ENCODE peak calls at places on chromosomes 2 and 18, in six cellular contexts. E is CD8-positive, alpha-beta T cell; N is HCT116; O is brain microvascular endothelial cell; T is PC-9; D is heart left ventricle. Q is an unnamed sample.

GRCh38 chr2:2484301-2484700 is 153.2 kb upstream of the MYT1L start:
- DNase-seq in E (no peak), N (no peak), O (no peak), T (no peak), D (no peak), Q (no peak)

GRCh38 chr2:217402622-217403383 is 542.9 kb upstream of the TNP1 start:
- DNase-seq in E (no peak), N (no peak), O (no peak), T (peak; percentile 55), D (no peak), Q (no peak)

GRCh38 chr18:49052891-49053644 is 102.3 kb upstream of the SMAD7 start:
- DNase-seq in E (peak; percentile 25), N (no peak), O (peak; percentile 99), T (peak; percentile 55), D (no peak), Q (no peak)

GRCh38 chr2:141508806-141509595 is 621.8 kb downstream of the LRP1B start:
- DNase-seq in E (no peak), N (no peak), O (no peak), T (no peak), D (no peak), Q (no peak)

GRCh38 chr2:219331560-219332213 is 857 bp downstream of the RESP18 start:
- DNase-seq in E (no peak), N (no peak), O (peak; percentile 18), T (peak; percentile 12), D (peak; percentile 38), Q (peak; percentile 3)

GRCh38 chr2:209549589-209549988 is 125.7 kb downstream of the MAP2 start:
- DNase-seq in E (no peak), N (no peak), O (no peak), T (no peak), D (no peak), Q (no peak)

GRCh38 chr2:109128466-109129355 is at the start of gene SH3RF3:
- DNase-seq in E (no peak), N (no peak), O (peak; percentile 36), T (peak; percentile 55), D (peak; percentile 65), Q (peak; percentile 7)

GRCh38 chr2:128692895-128693519 is 374.3 kb upstream of the HS6ST1 start:
- DNase-seq in E (no peak), N (no peak), O (no peak), T (no peak), D (no peak), Q (no peak)

GRCh38 chr2:236256601-236257000 is 7.6 kb downstream of the ASB18 start:
- DNase-seq in E (no peak), N (no peak), O (no peak), T (no peak), D (no peak), Q (no peak)

GRCh38 chr2:24203029-24203786 is 28.4 kb downstream of the FAM228A start:
- DNase-seq in E (no peak), N (no peak), O (no peak), T (no peak), D (no peak), Q (no peak)

GRCh38 chr18:76258209-76258608 is 236.8 kb downstream of the ZNF516 start:
- DNase-seq in E (no peak), N (no peak), O (no peak), T (no peak), D (no peak), Q (no peak)

GRCh38 chr2:236176417-236176816 is 8.2 kb upstream of the GBX2 start:
- DNase-seq in E (no peak), N (no peak), O (no peak), T (no peak), D (no peak), Q (no peak)

GRCh38 chr2:12006841-12007240 is 260.4 kb downstream of the LPIN1 start:
- DNase-seq in E (no peak), N (no peak), O (peak; percentile 44), T (peak; percentile 20), D (no peak), Q (no peak)

GRCh38 chr18:27033722-27034121 is 151.4 kb downstream of the CHST9 start:
- DNase-seq in E (no peak), N (no peak), O (no peak), T (no peak), D (no peak), Q (no peak)

GRCh38 chr2:62303818-62304217 is 107.9 kb downstream of the B3GNT2 start:
- DNase-seq in E (no peak), N (no peak), O (no peak), T (no peak), D (no peak), Q (no peak)

GRCh38 chr18:44895176-44895798 is 214.6 kb downstream of the SETBP1 start:
- DNase-seq in E (no peak), N (no peak), O (peak; percentile 55), T (peak; percentile 30), D (peak; percentile 40), Q (no peak)

GRCh38 chr2:215607790-215608189 is 171.9 kb upstream of the FN1 start:
- DNase-seq in E (no peak), N (no peak), O (no peak), T (no peak), D (no peak), Q (no peak)

DNA sequence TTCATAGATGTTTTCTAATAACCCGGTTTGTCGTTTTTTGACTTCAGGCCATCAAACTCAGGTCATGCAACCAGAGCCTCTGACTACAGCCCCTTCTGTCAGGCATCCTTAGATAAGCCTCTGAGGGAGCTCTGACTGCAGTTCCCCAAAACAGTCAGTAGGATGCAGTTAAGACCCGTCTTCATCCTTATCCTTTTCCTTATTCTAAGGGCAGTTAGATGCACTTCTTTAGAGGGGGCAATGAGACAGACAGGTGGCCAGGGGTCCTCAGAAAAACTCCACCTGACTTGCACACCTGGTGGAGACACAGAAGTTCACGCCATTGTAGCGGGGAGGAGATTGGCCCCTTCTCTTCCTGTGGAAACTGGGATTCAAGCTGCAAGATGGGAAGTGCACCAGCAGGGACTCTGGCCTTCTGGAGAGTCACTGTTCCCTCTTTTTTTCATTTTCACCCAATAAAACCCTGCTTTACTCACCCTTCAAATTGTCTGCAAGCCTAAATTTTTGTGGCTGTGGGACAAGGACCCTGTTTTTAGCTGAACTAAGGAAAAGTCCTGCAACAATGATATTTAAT is 104.8 kb upstream of the TFPI start:
- DNase-seq in E (no peak), N (peak; percentile 21), O (peak; percentile 44), T (no peak), D (no peak), Q (no peak)
- TF ChIP-seq CTCF in E (no peak), N (peak; percentile 57), O (peak; percentile 76), T (peak; percentile 44), D (peak; percentile 27), Q (no peak)

GRCh38 chr18:51028201-51028805 is 1.7 kb upstream of the SMAD4 start:
- DNase-seq in E (no peak), N (peak; percentile 16), O (no peak), T (peak; percentile 12), D (no peak), Q (no peak)
- H3K27ac ChIP-seq in E (no peak overlapping the region), N (no peak overlapping the region), O (no peak overlapping the region), T (peak overlapping the region; percentile 53), D (no peak overlapping the region), Q (no peak overlapping the region)

GRCh38 chr2:15559379-15559778 is 1.8 kb downstream of the NBAS start:
- DNase-seq in E (no peak), N (no peak), O (no peak), T (no peak), D (no peak), Q (no peak)
- H3K27me3 ChIP-seq in E (no peaks in the 10 kb centered on the region), N (no peaks in the 10 kb centered on the region), O (no peaks in the 10 kb centered on the region), T (no peaks in the 10 kb centered on the region), D (no peaks in the 10 kb centered on the region), Q (no peaks in the 10 kb centered on the region)

GRCh38 chr2:20126040-20126439 is 74.6 kb upstream of the LAPTM4A start:
- DNase-seq in E (no peak), N (no peak), O (no peak), T (no peak), D (no peak), Q (no peak)

GRCh38 chr2:20129320-20130274 is 78.2 kb upstream of the LAPTM4A start:
- DNase-seq in E (no peak), N (no peak), O (no peak), T (no peak), D (no peak), Q (no peak)

GRCh38 chr2:20130821-20131645 is 79.6 kb upstream of the LAPTM4A start:
- DNase-seq in E (no peak), N (no peak), O (no peak), T (no peak), D (no peak), Q (no peak)

GRCh38 chr2:20126469-20126868 is 75.0 kb upstream of the LAPTM4A start:
- DNase-seq in E (no peak), N (no peak), O (no peak), T (no peak), D (no peak), Q (no peak)

DNA sequence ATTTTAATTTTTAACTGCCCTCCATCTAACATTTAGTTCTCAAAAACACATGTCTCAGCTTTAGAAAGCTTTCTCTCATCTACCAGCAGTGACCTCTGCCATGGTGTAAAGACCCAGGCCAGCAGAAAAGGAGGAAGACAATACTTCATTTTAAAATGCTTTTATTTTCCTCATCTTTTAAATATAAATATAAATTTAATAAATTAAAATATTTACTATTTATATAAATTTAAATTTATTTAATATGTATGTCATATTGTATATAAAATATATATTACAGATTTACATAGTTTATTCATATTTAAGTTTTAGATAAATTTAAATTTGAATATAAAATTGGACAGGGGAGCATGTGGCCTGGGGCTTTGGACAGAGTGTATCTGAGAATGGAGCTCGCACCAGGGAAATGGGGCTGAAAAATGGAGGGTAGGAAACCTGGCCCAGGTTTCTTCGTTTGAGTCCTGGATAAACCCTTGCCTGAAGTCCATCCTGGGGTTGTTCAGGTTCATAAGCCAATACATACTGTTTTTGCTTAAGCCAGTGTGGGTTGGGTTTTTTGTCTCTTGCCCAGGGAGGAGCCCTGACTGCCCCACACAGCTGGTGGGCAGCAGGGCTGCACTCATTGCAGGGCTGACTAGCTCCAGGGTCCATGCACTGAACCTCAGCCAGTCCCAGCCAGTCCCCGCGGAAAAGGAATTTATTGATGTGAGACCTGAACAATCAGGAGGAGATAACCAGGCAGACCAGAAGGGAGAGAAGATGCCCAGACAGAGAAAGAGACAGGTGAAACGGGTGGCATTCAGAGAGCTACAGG is 77.3 kb upstream of the LAPTM4A start:
- DNase-seq in E (no peak), N (no peak), O (no peak), T (no peak), D (no peak), Q (no peak)
- TF ChIP-seq CTCF in E (no peak), N (no peak), O (no peak), T (no peak), D (no peak), Q (no peak)

GRCh38 chr2:37326285-37326684 is 1.7 kb upstream of the PRKD3 start:
- DNase-seq in E (no peak), N (no peak), O (peak; percentile 78), T (no peak), D (peak; percentile 48), Q (no peak)
- H3K27ac ChIP-seq in E (no peak overlapping the region), N (no peak overlapping the region), O (peak overlapping the region; percentile 64), T (no peak overlapping the region), D (peak overlapping the region; percentile 91), Q (no peak overlapping the region)